ENCODE peak calls at places on chromosomes 1 and 21, in five cellular contexts. R is AG09319, C is ACHN, D is GM23338, G is heart left ventricle. Q is an unnamed sample.

GRCh38 chr1:20698195-20698910 is 19.5 kb downstream of the KIF17 start:
- DNase-seq in D (no peak), C (peak; percentile 43), R (no peak), G (no peak), Q (no peak)

GRCh38 chr1:77948841-77949424 is 29.9 kb downstream of the FUBP1 start:
- DNase-seq in C (peak; percentile 43), D (peak; percentile 40), G (peak; percentile 33), R (peak; percentile 11), Q (no peak)

GRCh38 chr1:23854568-23854967 is 13.5 kb downstream of the FUCA1 start:
- DNase-seq in R (no peak), D (peak; percentile 10), G (no peak), C (no peak), Q (no peak)

GRCh38 chr1:43317817-43318471 is 17.2 kb downstream of the TIE1 start:
- DNase-seq in R (no peak), C (no peak), D (no peak), G (no peak), Q (no peak)

GRCh38 chr1:47481936-47482335 is 44.1 kb downstream of the FOXD2 start:
- DNase-seq in G (no peak), R (no peak), C (no peak), D (no peak), Q (no peak)

GRCh38 chr21:40793057-40793456 is 53.9 kb downstream of the DSCAM start:
- DNase-seq in C (no peak), G (no peak), D (no peak), R (no peak), Q (no peak)

GRCh38 chr1:20739225-20739624 is 6.7 kb upstream of the SH2D5 start:
- DNase-seq in G (no peak), D (no peak), R (peak; percentile 27), C (no peak), Q (no peak)

GRCh38 chr1:2783435-2784397 is 17.8 kb downstream of the TTC34 start:
- DNase-seq in C (no peak), G (no peak), D (no peak), R (no peak), Q (no peak)

GRCh38 chr1:60463786-60464185 is 390.2 kb upstream of the C1orf87 start:
- DNase-seq in R (no peak), G (no peak), C (no peak), D (no peak), Q (no peak)

GRCh38 chr1:240217398-240217797 is 125.7 kb downstream of the FMN2 start:
- DNase-seq in R (peak; percentile 51), G (no peak), C (no peak), D (no peak), Q (no peak)

GRCh38 chr1:18032475-18032874 is 75.1 kb upstream of the IGSF21 start:
- DNase-seq in D (no peak), G (no peak), C (no peak), R (no peak), Q (no peak)

GRCh38 chr1:185338719-185339622 is 21.9 kb upstream of the IVNS1ABP start:
- DNase-seq in R (no peak), G (peak; percentile 23), D (peak; percentile 21), C (no peak), Q (no peak)

GRCh38 chr1:31154632-31155215 is 85.0 kb downstream of the NKAIN1 start:
- DNase-seq in C (peak; percentile 75), D (peak; percentile 94), R (no peak), G (peak; percentile 74), Q (peak; percentile 4)

GRCh38 chr1:14627608-14628489 is 29.4 kb downstream of the KAZN start:
- DNase-seq in D (no peak), C (no peak), R (no peak), G (no peak), Q (no peak)

GRCh38 chr1:36392836-36393235 is 4.9 kb downstream of the LSM10 start:
- DNase-seq in R (no peak), C (no peak), G (no peak), D (no peak), Q (no peak)

GRCh38 chr1:26991310-26992116 is 2.0 kb upstream of the TRNP1 start:
- DNase-seq in R (no peak), D (no peak), C (peak; percentile 86), G (no peak), Q (no peak)

GRCh38 chr1:229768232-229768631 is 142.2 kb downstream of the URB2 start:
- DNase-seq in C (no peak), D (no peak), G (no peak), R (no peak), Q (no peak)

GRCh38 chr1:3900969-3901529 is 977 bp upstream of the C1orf174 start:
- DNase-seq in C (peak; percentile 93), G (peak; percentile 98), D (peak; percentile 97), R (peak; percentile 87), Q (peak; percentile 88)

GRCh38 chr1:7646981-7647901 is 123.9 kb upstream of the VAMP3 start:
- DNase-seq in D (peak; percentile 69), R (no peak), G (peak; percentile 56), C (peak; percentile 43), Q (no peak)

GRCh38 chr1:64471724-64472276 is 1.9 kb downstream of the CACHD1 start:
- DNase-seq in C (peak; percentile 25), G (no peak), D (peak; percentile 47), R (no peak), Q (no peak)

GRCh38 chr1:150572918-150573647 is 6.3 kb downstream of the MCL1 start:
- DNase-seq in D (peak; percentile 49), R (no peak), G (no peak), C (peak; percentile 30), Q (no peak)

GRCh38 chr1:43598622-43599021 is 51.3 kb upstream of the KDM4A start:
- DNase-seq in C (no peak), D (no peak), R (no peak), G (no peak), Q (no peak)

GRCh38 chr1:86339421-86339820 is 56.7 kb downstream of the ODF2L start:
- DNase-seq in G (no peak), R (no peak), C (no peak), D (no peak), Q (no peak)

GRCh38 chr1:197911172-197911856 is 5.9 kb upstream of the LHX9 start:
- DNase-seq in G (no peak), R (no peak), D (peak; percentile 75), C (no peak), Q (no peak)

GRCh38 chr1:181718034-181718433 is 234.7 kb downstream of the CACNA1E start:
- DNase-seq in R (no peak), G (no peak), C (no peak), D (no peak), Q (no peak)

GRCh38 chr1:25651824-25652741 is 35.5 kb downstream of the MAN1C1 start:
- DNase-seq in G (no peak), C (no peak), D (no peak), R (no peak), Q (no peak)

GRCh38 chr1:212415107-212415841 is 588 bp upstream of the PACC1 start:
- DNase-seq in G (no peak), D (peak; percentile 25), C (no peak), R (no peak), Q (no peak)

GRCh38 chr1:41626146-41626545 is 141.7 kb upstream of the EDN2 start:
- DNase-seq in R (no peak), G (no peak), C (no peak), D (no peak), Q (no peak)

GRCh38 chr1:219244864-219245263 is 71.2 kb downstream of the LYPLAL1 start:
- DNase-seq in C (no peak), D (no peak), G (no peak), R (no peak), Q (no peak)

GRCh38 chr21:44331650-44332306 is 7.4 kb downstream of the CFAP410 start:
- DNase-seq in R (no peak), C (no peak), D (no peak), G (no peak), Q (no peak)

GRCh38 chr1:153616885-153617428 is 832 bp upstream of the S100A14 start:
- DNase-seq in C (no peak), G (peak; percentile 50), R (no peak), D (no peak), Q (no peak)

Q was measured in brain pericyte.